ENCODE peak calls at places on chromosomes 1 and 21, in four cellular contexts. N is colonic mucosa, E is mucosa of descending colon, L is cardiac muscle cell. S is an unnamed sample.

GRCh38 chr21:31158789-31159581 is 120.7 kb upstream of the KRTAP19-8 start:
- DNase-seq in L (peak; percentile 75), N (no peak), E (no peak), S (no peak)

GRCh38 chr1:227343727-227344551 is 25.6 kb upstream of the CDC42BPA start:
- DNase-seq in N (no peak), L (peak; percentile 91), E (no peak), S (no peak)

GRCh38 chr1:180988221-180988826 is 34.3 kb downstream of the STX6 start:
- DNase-seq in N (no peak), E (no peak), L (peak; percentile 47), S (no peak)

GRCh38 chr1:101317590-101317989 is 80.8 kb downstream of the S1PR1 start:
- DNase-seq in N (no peak), L (no peak), E (no peak), S (no peak)

GRCh38 chr1:236568285-236568894 is 35.9 kb downstream of the HEATR1 start:
- DNase-seq in N (no peak), L (peak; percentile 9), E (no peak), S (no peak)

GRCh38 chr1:200075522-200075921 is 48.0 kb downstream of the NR5A2 start:
- DNase-seq in E (no peak), N (no peak), L (peak; percentile 59), S (no peak)

GRCh38 chr21:25039461-25040380 is 567.6 kb downstream of the MRPL39 start:
- DNase-seq in N (no peak), L (no peak), E (peak; percentile 4), S (no peak)

GRCh38 chr21:37622755-37623543 is 256.4 kb downstream of the DYRK1A start:
- DNase-seq in E (no peak), N (no peak), L (no peak), S (no peak)

GRCh38 chr1:227895828-227896685 is 51.7 kb downstream of the WNT9A start:
- DNase-seq in L (peak; percentile 30), E (no peak), N (no peak), S (no peak)

GRCh38 chr1:156198831-156199349 is 5.0 kb downstream of the SLC25A44 start:
- DNase-seq in N (no peak), L (no peak), E (no peak), S (no peak)

GRCh38 chr1:210527091-210527490 is 198.4 kb downstream of the HHAT start:
- DNase-seq in E (no peak), N (no peak), L (no peak), S (peak; percentile 86)

GRCh38 chr1:78092686-78093085 is 46.9 kb downstream of the GIPC2 start:
- DNase-seq in N (no peak), E (no peak), L (no peak), S (no peak)

GRCh38 chr1:180258935-180259334 is 28.9 kb downstream of the LHX4 start:
- DNase-seq in N (no peak), E (no peak), L (no peak), S (no peak)

GRCh38 chr1:176691251-176692228 is 228.6 kb downstream of the PAPPA2 start:
- DNase-seq in N (peak; percentile 48), E (peak; percentile 78), L (peak; percentile 42), S (peak; percentile 39)

GRCh38 chr1:192579319-192579738 is 3.8 kb downstream of the RGS1 start:
- DNase-seq in N (no peak), L (peak; percentile 45), E (no peak), S (no peak)

GRCh38 chr21:46092026-46092764 is 5.7 kb upstream of the COL6A2 start:
- DNase-seq in E (peak; percentile 62), N (peak; percentile 49), L (peak; percentile 87), S (peak; percentile 7)

GRCh38 chr1:54404939-54405880 is 984 bp downstream of the SSBP3 start:
- DNase-seq in E (peak; percentile 38), N (no peak), L (peak; percentile 16), S (no peak)

DNA sequence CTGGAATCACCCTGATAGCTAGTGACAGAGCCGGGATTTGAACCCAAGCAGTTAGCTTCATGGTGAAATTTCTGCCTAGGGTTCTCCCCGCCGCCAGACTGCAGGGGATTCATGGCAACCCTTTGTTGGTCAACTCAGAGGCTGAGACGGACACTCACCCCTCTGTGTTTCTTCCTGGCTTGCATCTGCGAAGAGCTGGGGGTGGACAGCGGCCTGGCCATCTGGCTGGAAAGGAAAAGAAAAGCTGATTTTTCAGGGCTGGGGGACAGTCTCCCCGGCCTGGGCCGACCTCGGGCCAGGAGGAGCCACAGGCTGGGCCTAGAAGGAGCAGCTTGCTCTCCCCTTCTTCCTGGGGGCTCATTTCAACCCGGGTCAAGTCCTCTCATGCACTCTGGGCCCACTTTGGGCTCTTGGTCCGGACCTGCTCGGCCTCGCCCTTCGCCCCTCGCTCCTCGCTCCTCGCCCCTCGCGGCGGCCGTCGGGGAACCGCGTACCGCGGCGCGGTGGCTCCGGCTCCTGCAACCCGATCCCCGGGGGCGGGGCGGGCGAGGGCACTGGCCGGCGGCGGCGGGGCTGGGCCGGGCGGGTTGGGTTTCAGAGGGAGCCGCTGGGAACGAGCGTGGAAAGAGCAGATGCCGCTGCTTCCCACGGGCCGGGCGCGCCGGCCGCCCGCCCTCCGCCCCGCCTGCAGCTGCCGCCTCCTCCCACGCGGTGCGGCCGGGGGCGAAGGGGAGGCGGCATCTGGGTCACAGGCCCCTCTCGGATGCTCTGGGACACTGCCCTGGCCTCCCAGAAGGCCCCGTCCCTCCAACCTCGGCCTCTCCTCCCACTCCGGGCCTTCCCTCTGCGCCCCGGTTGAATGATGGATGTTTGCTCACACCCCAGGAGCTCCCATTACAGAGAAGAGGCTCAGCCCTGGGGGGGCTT is 6.7 kb downstream of the HEYL start:
- DNase-seq in N (peak; percentile 37), L (peak; percentile 76), E (peak; percentile 31), S (no peak)
- H3K4me3 ChIP-seq in N (no peak overlapping the region), L (peak overlapping the region; percentile 3), E (no peak overlapping the region), S (no peak overlapping the region)

GRCh38 chr1:11735854-11736745 is at the start of gene AGTRAP:
- DNase-seq in N (peak; percentile 97), L (peak; percentile 95), E (peak; percentile 97), S (peak; percentile 48)

GRCh38 chr1:11740258-11741192 is 4.6 kb downstream of the AGTRAP start:
- DNase-seq in N (no peak), L (no peak), E (no peak), S (no peak)

GRCh38 chr1:11738096-11738495 is 2.2 kb downstream of the AGTRAP start:
- DNase-seq in L (no peak), E (no peak), N (no peak), S (no peak)

GRCh38 chr1:11736746-11737639 is 1.1 kb downstream of the AGTRAP start:
- DNase-seq in L (peak; percentile 86), E (peak; percentile 56), N (peak; percentile 62), S (peak; percentile 46)

DNA sequence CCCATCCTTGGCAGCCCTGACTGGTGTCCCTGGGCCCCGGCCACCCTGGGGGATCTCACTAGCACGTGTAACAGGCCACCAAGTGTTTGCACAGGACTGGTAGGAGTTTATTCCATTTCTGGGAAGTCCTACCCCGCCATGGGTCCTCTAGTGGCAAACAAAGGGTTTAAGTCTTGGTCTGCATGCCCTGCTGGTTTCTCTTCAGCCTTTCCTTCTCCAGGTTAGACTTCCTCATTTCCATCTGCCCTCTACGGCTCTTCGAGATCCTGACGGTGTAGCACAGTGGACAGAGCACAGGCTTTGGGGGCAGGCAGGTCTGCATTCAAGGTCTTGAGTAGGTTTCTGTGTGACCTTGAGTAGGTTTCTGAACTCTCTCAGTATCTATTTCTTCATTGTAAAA is 2.8 kb downstream of the AGTRAP start:
- DNase-seq in N (no peak), L (no peak), E (no peak), S (no peak)
- TF ChIP-seq CTCF in N (no peak), L (no peak), E (no peak), S (no peak)

DNA sequence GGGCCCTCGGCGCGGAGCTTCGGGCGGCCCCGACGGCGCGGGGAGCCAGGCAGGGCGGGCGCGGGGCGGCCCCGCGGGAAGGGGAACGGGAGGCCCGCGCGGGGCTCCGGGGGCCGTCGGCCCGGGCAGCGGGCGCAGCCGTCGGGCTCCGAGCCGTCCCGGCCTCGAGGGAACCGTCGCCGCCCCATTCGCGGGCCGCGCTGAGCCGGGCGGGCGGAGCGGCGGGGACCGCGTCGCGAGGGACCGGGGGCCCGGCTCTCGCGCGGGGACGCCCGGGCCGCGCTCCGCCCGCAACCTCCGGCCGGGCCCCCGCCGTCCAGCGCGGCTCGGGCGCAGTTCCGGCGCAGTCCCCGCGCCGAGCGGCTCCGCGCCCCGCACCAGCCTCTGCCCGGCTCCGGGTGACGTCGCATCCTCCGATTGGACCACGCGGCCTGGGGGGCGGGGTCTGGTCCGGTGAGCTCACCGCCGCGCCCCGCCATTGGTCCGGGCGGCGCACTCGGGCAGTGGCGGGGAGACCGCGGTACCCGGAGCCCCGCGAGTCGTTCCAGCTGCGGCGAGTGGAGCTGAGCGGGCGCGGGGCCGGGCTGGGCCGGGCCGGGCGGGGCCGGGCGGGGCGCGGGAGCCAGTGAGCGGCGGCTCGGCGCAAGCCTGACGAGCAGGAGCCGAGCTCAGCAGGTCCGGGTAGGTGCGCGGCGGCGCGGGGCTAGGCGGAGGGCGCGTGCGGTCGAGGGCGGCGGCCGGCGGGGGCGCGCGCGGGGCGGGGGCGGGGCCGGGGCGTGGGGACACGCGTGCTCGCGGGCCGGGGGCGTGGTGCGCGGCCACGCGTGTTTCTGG is 66.7 kb upstream of the VAMP3 start:
- DNase-seq in L (peak; percentile 90), E (peak; percentile 96), N (peak; percentile 95), S (peak; percentile 55)
- H3K4me3 ChIP-seq in L (peak overlapping the region; percentile 28), E (no peak overlapping the region), N (no peak overlapping the region), S (no peak overlapping the region)

GRCh38 chr1:9086060-9086459 is 16.6 kb upstream of the SLC2A5 start:
- DNase-seq in E (no peak), L (peak; percentile 64), N (no peak), S (no peak)

GRCh38 chr1:9087411-9087810 is 18.0 kb upstream of the SLC2A5 start:
- DNase-seq in L (no peak), N (no peak), E (no peak), S (no peak)

GRCh38 chr1:9086796-9087195 is 17.4 kb upstream of the SLC2A5 start:
- DNase-seq in N (no peak), E (no peak), L (peak; percentile 72), S (no peak)

GRCh38 chr1:9084883-9085282 is 15.4 kb upstream of the SLC2A5 start:
- DNase-seq in L (peak; percentile 37), N (no peak), E (no peak), S (peak; percentile 73)

DNA sequence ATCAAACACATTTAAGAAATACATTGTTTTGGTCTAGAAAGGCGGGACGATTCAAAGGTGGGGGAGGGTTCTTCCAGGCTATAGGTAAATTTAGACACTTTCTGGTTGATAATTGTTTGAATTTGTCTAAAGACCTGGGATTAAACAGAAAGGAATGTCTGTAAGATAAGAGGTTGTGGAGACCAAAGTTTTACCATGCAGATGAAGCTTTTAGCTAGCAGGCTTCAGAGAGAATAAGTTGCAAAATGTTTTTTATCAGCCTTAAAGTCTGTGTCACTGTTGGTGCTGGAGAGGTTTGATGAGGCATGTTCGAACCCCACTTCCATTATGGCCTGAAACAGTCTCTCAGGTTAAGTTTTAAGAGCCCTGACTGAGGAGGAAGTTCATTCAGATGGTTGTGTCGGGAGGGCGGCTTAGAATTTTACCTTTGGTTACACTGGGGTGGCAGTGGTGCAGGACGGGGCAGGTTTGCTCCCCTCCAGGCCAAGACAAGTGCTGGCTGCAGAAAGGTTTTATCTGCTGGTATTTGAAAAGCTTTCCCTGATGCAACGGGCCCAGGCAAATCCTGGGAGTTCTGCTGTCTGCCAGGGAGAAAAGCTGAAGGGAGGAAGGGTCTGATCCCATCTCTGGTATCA is 16.0 kb upstream of the SLC2A5 start:
- DNase-seq in N (no peak), L (peak; percentile 39), E (no peak), S (no peak)
- TF ChIP-seq CTCF in N (no peak), L (no peak), E (no peak), S (no peak)

GRCh38 chr1:195804547-195804946 is 803.7 kb downstream of the KCNT2 start:
- DNase-seq in E (no peak), L (no peak), N (no peak), S (no peak)
- H3K4me3 ChIP-seq in E (no peak overlapping the region), L (no peak overlapping the region), N (no peak overlapping the region), S (no peak overlapping the region)

GRCh38 chr1:70112838-70113237 is 92.5 kb downstream of the LRRC40 start:
- DNase-seq in L (no peak), E (no peak), N (no peak), S (no peak)
- TF ChIP-seq CTCF in L (peak; percentile 4), E (no peak), N (no peak), S (peak; percentile 15)

S was measured in retinal pigment epithelial cell.